ENCODE peak calls at places on chromosome 7, in ten cellular contexts. Q is endodermal cell, D is ascending aorta, Z is astrocyte, T is uterus, Y is A549, M is fibroblast of lung, R is body of pancreas, K is hepatocyte, B is Panc1. J is an unnamed sample.

GRCh38 chr7:1619152-1620079 is 49.6 kb upstream of the PSMG3 start:
- DNase-seq in Q (no peak), D (no peak), Z (no peak), T (no peak), Y (no peak), M (no peak), R (no peak), K (no peak), B (no peak), J (no peak)

GRCh38 chr7:133654547-133654946 is 401.7 kb downstream of the EXOC4 start:
- DNase-seq in Q (no peak), D (no peak), Z (no peak), T (no peak), Y (no peak), M (no peak), R (no peak), K (no peak), B (no peak), J (no peak)

GRCh38 chr7:11373546-11374142 is 400.0 kb downstream of the PHF14 start:
- DNase-seq in Q (no peak), D (no peak), Z (peak), T (no peak), Y (peak), M (peak), R (no peak), K (peak), B (peak), J (peak)

GRCh38 chr7:47743898-47744612 is 162.1 kb upstream of the TNS3 start:
- DNase-seq in Q (peak), D (no peak), Z (peak), T (no peak), Y (no peak), M (peak), R (no peak), K (no peak), B (no peak), J (peak)

GRCh38 chr7:66146701-66147100 is 32.1 kb downstream of the CRCP start:
- DNase-seq in Q (no peak), D (no peak), Z (no peak), T (no peak), Y (no peak), M (peak), R (no peak), K (no peak), B (no peak), J (peak)

GRCh38 chr7:7216279-7216678 is 33.9 kb downstream of the C1GALT1 start:
- DNase-seq in Q (no peak), D (no peak), Z (no peak), T (no peak), Y (no peak), M (no peak), R (no peak), K (no peak), B (no peak), J (no peak)

GRCh38 chr7:56097700-56098099 is 4.9 kb upstream of the PHKG1 start:
- DNase-seq in Q (no peak), D (no peak), Z (peak), T (peak), Y (no peak), M (peak), R (peak), K (no peak), B (no peak), J (no peak)

GRCh38 chr7:40733111-40733510 is 598.3 kb downstream of the SUGCT start:
- DNase-seq in Q (no peak), D (no peak), Z (no peak), T (no peak), Y (peak), M (no peak), R (no peak), K (no peak), B (no peak), J (peak)

GRCh38 chr7:105808703-105809590 is 67.5 kb downstream of the ATXN7L1 start:
- DNase-seq in Q (no peak), D (no peak), Z (peak), T (no peak), Y (peak), M (peak), R (no peak), K (no peak), B (no peak), J (peak)

GRCh38 chr7:144407266-144407931 is 3.9 kb upstream of the NOBOX start:
- DNase-seq in Q (no peak), D (no peak), Z (no peak), T (no peak), Y (no peak), M (no peak), R (no peak), K (no peak), B (no peak), J (no peak)

GRCh38 chr7:14954035-14954434 is 51.5 kb upstream of the DGKB start:
- DNase-seq in Q (peak), D (no peak), Z (no peak), T (no peak), Y (no peak), M (no peak), R (no peak), K (no peak), B (no peak), J (no peak)

GRCh38 chr7:55206235-55207029 is 158.7 kb upstream of the LANCL2 start:
- DNase-seq in Q (no peak), D (no peak), Z (peak), T (no peak), Y (no peak), M (no peak), R (no peak), K (no peak), B (no peak), J (no peak)

GRCh38 chr7:36638140-36638539 is 86.2 kb downstream of the AOAH start:
- DNase-seq in Q (peak), D (no peak), Z (no peak), T (no peak), Y (no peak), M (no peak), R (no peak), K (no peak), B (no peak), J (no peak)

GRCh38 chr7:74051629-74052410 is 23.8 kb downstream of the ELN start:
- DNase-seq in Q (peak), D (peak), Z (no peak), T (no peak), Y (peak), M (peak), R (peak), K (peak), B (no peak), J (peak)

GRCh38 chr7:92723205-92723604 is 113.2 kb downstream of the CDK6 start:
- DNase-seq in Q (no peak), D (no peak), Z (peak), T (no peak), Y (no peak), M (no peak), R (no peak), K (no peak), B (no peak), J (no peak)

GRCh38 chr7:5248201-5248885 is 34.4 kb upstream of the SLC29A4 start:
- DNase-seq in Q (no peak), D (no peak), Z (peak), T (peak), Y (no peak), M (peak), R (no peak), K (peak), B (no peak), J (no peak)

GRCh38 chr7:82396343-82396742 is 47.2 kb downstream of the CACNA2D1 start:
- DNase-seq in Q (no peak), D (no peak), Z (no peak), T (no peak), Y (no peak), M (no peak), R (no peak), K (no peak), B (no peak), J (no peak)

GRCh38 chr7:16416289-16417282 is 4.8 kb downstream of the CRPPA start:
- DNase-seq in Q (no peak), D (no peak), Z (peak), T (no peak), Y (no peak), M (peak), R (peak), K (no peak), B (no peak), J (peak)

GRCh38 chr7:94360926-94361325 is 33.8 kb upstream of the COL1A2 start:
- DNase-seq in Q (no peak), D (no peak), Z (no peak), T (no peak), Y (no peak), M (no peak), R (no peak), K (no peak), B (no peak), J (no peak)

GRCh38 chr7:35246819-35247218 is 7.1 kb downstream of the TBX20 start:
- DNase-seq in Q (no peak), D (no peak), Z (no peak), T (no peak), Y (no peak), M (no peak), R (no peak), K (no peak), B (no peak), J (peak)

GRCh38 chr7:101179780-101180755 is at the start of gene NAT16:
- DNase-seq in Q (peak), D (no peak), Z (no peak), T (no peak), Y (no peak), M (no peak), R (no peak), K (no peak), B (no peak), J (no peak)

GRCh38 chr7:106598663-106599342 is 62.2 kb downstream of the CCDC71L start:
- DNase-seq in Q (peak), D (peak), Z (peak), T (peak), Y (peak), M (peak), R (peak), K (peak), B (peak), J (peak)

GRCh38 chr7:82778021-82778420 is 334.4 kb upstream of the CACNA2D1 start:
- DNase-seq in Q (no peak), D (no peak), Z (peak), T (no peak), Y (no peak), M (peak), R (no peak), K (no peak), B (no peak), J (no peak)

GRCh38 chr7:92576296-92576695 is 13.9 kb downstream of the FAM133B start:
- DNase-seq in Q (no peak), D (no peak), Z (no peak), T (no peak), Y (no peak), M (no peak), R (no peak), K (no peak), B (no peak), J (no peak)

GRCh38 chr7:154546946-154547587 is 455.9 kb downstream of the PAXIP1 start:
- DNase-seq in Q (no peak), D (no peak), Z (no peak), T (no peak), Y (no peak), M (no peak), R (no peak), K (no peak), B (no peak), J (no peak)

GRCh38 chr7:156768698-156769472 is 124.1 kb downstream of the LMBR1 start:
- DNase-seq in Q (peak), D (no peak), Z (no peak), T (no peak), Y (no peak), M (no peak), R (no peak), K (peak), B (no peak), J (peak)

GRCh38 chr7:68063171-68063570 is 1066.5 kb downstream of the TYW1 start:
- DNase-seq in Q (peak), D (no peak), Z (no peak), T (no peak), Y (peak), M (no peak), R (no peak), K (peak), B (no peak), J (peak)

GRCh38 chr7:150941983-150942590 is 36.0 kb downstream of the KCNH2 start:
- DNase-seq in Q (peak), D (no peak), Z (no peak), T (peak), Y (no peak), M (no peak), R (peak), K (peak), B (no peak), J (peak)

GRCh38 chr7:81583882-81584533 is 185.8 kb downstream of the HGF start:
- DNase-seq in Q (no peak), D (no peak), Z (peak), T (no peak), Y (no peak), M (peak), R (no peak), K (no peak), B (no peak), J (no peak)

GRCh38 chr7:102424787-102425218 is 8.6 kb upstream of the ORAI2 start:
- DNase-seq in Q (no peak), D (no peak), Z (no peak), T (no peak), Y (no peak), M (no peak), R (no peak), K (no peak), B (no peak), J (no peak)

GRCh38 chr7:53383131-53383530 is 347.7 kb downstream of the POM121L12 start:
- DNase-seq in Q (no peak), D (no peak), Z (peak), T (no peak), Y (no peak), M (no peak), R (no peak), K (no peak), B (peak), J (no peak)

DNA sequence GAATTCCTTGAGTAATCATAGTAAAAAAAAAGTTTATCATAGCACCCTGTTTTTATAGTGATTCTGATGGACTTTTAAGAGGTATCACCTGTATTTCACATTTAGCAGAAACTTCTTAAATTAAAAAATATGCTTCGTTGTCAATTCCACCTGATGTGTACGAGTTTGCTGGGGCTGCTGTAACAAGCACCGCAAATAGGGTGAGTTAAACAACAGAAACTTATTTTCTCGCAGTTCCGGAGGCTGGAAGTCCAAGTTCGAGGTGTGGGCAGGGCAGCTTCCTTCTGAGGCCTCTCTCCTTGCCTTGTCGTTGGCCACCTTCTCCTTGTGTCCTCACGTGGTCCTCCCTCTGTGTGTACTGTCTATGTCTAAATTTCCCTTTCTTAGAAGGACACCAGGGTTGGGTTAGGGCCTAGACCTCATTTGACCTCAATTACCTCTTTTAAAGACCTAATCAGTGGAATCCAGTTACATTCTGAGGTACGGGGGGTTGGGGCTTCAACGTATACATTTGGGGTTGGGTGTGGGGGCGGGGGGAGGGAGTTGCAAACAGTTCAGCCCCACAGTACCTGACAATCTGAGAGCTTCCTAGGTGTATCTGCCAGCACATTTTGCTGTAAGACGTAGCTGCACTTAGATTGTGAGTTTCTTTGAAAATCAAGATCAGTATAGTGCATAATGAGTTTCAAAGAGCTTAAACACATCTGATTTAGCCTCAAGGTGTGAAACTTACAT is 72.7 kb downstream of the RBM33 start:
- DNase-seq in Q (no peak), D (no peak), Z (no peak), T (no peak), Y (no peak), M (no peak), R (no peak), K (no peak), B (no peak), J (no peak)
- TF ChIP-seq CTCF in Q (no peak), D (no peak), Z (no peak), T (no peak), Y (no peak), M (no peak), R (no peak), K (no peak), B (no peak), J (no peak)

GRCh38 chr7:96076350-96076707 is 245.6 kb downstream of the SLC25A13 start:
- DNase-seq in Q (no peak), D (no peak), Z (no peak), T (no peak), Y (no peak), M (no peak), R (no peak), K (no peak), B (no peak), J (no peak)
- H3K4me3 ChIP-seq in Q (peak), D (peak), Z (peak), T (peak), Y (peak), M (peak), R (no peak), K (peak), B (peak), J (peak)

GRCh38 chr7:129375221-129375938 is 58.9 kb upstream of the STRIP2 start:
- DNase-seq in Q (peak), D (no peak), Z (no peak), T (no peak), Y (no peak), M (no peak), R (no peak), K (no peak), B (no peak), J (no peak)

GRCh38 chr7:129376076-129376777 is 58.0 kb upstream of the STRIP2 start:
- DNase-seq in Q (peak), D (no peak), Z (peak), T (no peak), Y (peak), M (peak), R (peak), K (peak), B (peak), J (peak)

GRCh38 chr7:129370812-129371211 is 63.4 kb upstream of the STRIP2 start:
- DNase-seq in Q (no peak), D (no peak), Z (no peak), T (no peak), Y (peak), M (peak), R (no peak), K (peak), B (no peak), J (peak)

GRCh38 chr7:129376778-129377700 is 57.2 kb upstream of the STRIP2 start:
- DNase-seq in Q (no peak), D (no peak), Z (peak), T (no peak), Y (no peak), M (peak), R (no peak), K (no peak), B (no peak), J (peak)

DNA sequence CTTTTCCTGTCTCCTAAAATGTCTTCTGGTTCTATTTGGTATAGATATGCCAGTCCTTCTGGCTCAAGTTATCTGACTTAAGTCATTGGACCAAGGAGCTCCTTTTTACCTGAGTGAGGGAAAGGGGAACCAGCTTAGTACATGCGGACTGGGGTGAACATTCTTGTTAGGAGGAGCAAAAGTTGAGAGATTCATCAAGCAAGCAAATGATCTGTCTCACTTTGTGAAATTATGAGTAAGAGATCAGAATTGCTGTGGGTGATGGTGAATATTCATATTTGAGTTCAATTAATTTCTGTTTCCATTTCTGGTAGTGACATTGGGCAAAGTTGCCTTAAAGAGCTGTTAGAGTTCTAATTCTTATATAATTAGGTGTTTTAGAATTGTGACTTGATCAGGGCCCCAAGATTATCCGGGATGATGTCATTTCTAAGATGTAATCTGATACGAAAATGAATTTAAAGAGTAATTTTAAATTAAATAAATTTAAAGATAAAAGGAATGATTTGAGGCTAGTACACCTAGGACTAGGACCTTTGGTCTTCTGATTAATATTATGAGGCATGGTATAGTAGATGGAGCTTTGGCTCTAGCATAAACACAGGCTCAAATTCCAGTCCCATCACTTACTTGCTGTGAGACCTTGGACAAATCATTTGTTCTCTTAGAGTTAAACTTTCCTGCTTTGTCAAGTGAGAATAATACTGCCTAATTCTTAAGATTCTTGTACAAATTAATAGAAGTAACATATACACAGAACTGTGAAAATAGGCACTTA is 60.4 kb upstream of the STRIP2 start:
- DNase-seq in Q (no peak), D (no peak), Z (no peak), T (no peak), Y (no peak), M (no peak), R (no peak), K (no peak), B (no peak), J (no peak)
- H3K27ac ChIP-seq in Q (no peak), D (no peak), Z (no peak), T (no peak), Y (no peak), M (no peak), R (no peak), K (no peak), B (no peak), J (no peak)

GRCh38 chr7:147153571-147153970 is 1037.0 kb downstream of the CNTNAP2 start:
- DNase-seq in Q (no peak), D (no peak), Z (no peak), T (no peak), Y (no peak), M (no peak), R (no peak), K (no peak), B (no peak), J (peak)
- TF ChIP-seq CTCF in Q (no peak), D (no peak), Z (no peak), T (no peak), Y (no peak), M (no peak), R (no peak), K (no peak), B (no peak), J (no peak)

DNA sequence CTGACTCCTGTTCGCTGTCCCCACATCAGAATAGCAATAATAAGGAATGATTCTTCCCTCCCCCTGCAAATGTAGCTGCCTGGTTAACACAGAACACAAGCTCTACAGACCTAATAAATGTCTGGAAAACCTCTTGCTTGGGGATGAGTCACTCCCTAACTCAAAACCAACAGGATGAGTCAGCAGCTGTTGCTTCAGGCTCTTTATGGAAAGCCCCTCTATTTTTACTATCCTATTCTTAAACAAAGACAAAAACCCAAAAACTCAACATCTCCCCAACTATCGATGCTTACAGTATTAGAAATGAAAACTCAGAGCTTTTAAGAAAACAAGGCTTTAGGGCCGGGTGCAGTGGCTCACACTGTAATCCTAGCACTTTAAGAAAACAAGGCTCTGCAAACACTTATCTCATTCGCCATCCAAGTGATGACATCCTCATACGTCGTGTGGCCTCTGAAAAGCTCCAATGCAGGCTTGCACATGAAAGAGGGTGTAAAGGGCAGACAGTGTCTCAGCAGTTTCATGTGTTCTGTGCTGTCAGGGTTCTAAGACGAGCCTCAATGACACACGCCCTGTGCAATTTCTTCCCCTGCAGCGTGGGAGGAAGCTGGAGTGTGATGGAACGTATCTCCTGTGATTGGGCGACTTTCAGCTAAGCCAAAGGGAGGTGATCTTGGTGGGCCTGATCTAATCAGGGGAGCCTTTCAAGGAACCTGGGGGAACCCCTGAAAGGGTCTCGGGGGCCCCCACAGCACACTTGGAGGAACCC is 70.1 kb downstream of the AMZ1 start:
- DNase-seq in Q (no peak), D (no peak), Z (peak), T (peak), Y (peak), M (peak), R (no peak), K (peak), B (peak), J (peak)
- H3K4me3 ChIP-seq in Q (no peak), D (peak), Z (peak), T (peak), Y (peak), M (peak), R (no peak), K (no peak), B (peak), J (no peak)